ENCODE peak calls at places on chromosomes 11 and 22, in four cellular contexts. L is fibroblast of the aortic adventitia, E is fibroblast of lung, V is dorsolateral prefrontal cortex. H is an unnamed sample.

GRCh38 chr22:41799486-41800347 is 762 bp upstream of the CCDC134 start:
- DNase-seq in L (peak; percentile 21), V (peak; percentile 38), E (peak; percentile 22), H (peak; percentile 30)

GRCh38 chr11:66688561-66689534 is 11.2 kb upstream of the RBM4B start:
- DNase-seq in V (no peak), L (no peak), E (no peak), H (no peak)

GRCh38 chr22:24926849-24927579 is 19.5 kb downstream of the LHFPL7 start:
- DNase-seq in E (peak; percentile 36), L (peak; percentile 36), V (no peak), H (no peak)

GRCh38 chr11:6022954-6023353 is 7.6 kb downstream of the OR56A1 start:
- DNase-seq in V (no peak), E (peak; percentile 20), L (peak; percentile 74), H (peak; percentile 50)

GRCh38 chr22:43467171-43467570 is 55.4 kb downstream of the MPPED1 start:
- DNase-seq in V (no peak), E (no peak), L (no peak), H (no peak)

GRCh38 chr11:73193251-73194033 is 24.6 kb upstream of the P2RY2 start:
- DNase-seq in V (peak; percentile 26), L (no peak), E (no peak), H (no peak)

GRCh38 chr11:47468598-47469214 is 19.8 kb upstream of the RAPSN start:
- DNase-seq in V (no peak), L (no peak), E (peak; percentile 18), H (no peak)

GRCh38 chr11:123431619-123432018 is 1.6 kb downstream of the GRAMD1B start:
- DNase-seq in L (no peak), E (no peak), V (no peak), H (no peak)

GRCh38 chr11:69914286-69915150 is 95.3 kb upstream of the FGF3 start:
- DNase-seq in E (no peak), L (no peak), V (no peak), H (no peak)

GRCh38 chr22:25645266-25645665 is 80.8 kb downstream of the GRK3 start:
- DNase-seq in E (peak; percentile 71), L (peak; percentile 59), V (no peak), H (no peak)

GRCh38 chr11:78219493-78220217 is 30.9 kb downstream of the USP35 start:
- DNase-seq in L (no peak), V (no peak), E (no peak), H (no peak)

GRCh38 chr22:44550666-44551491 is 52.8 kb upstream of the RTL6 start:
- DNase-seq in E (peak; percentile 91), V (no peak), L (peak; percentile 95), H (peak; percentile 97)

GRCh38 chr11:125871391-125872137 is 15.9 kb upstream of the HYLS1 start:
- DNase-seq in V (no peak), L (peak; percentile 69), E (peak; percentile 22), H (peak; percentile 29)

GRCh38 chr22:29380032-29380781 is 8.2 kb downstream of the AP1B1 start:
- DNase-seq in E (no peak), V (no peak), L (peak; percentile 51), H (peak; percentile 6)

GRCh38 chr22:20054485-20054884 is 25.6 kb upstream of the DGCR8 start:
- DNase-seq in V (no peak), E (no peak), L (no peak), H (no peak)

GRCh38 chr11:101745756-101746155 is 161.9 kb upstream of the TRPC6 start:
- DNase-seq in V (no peak), E (no peak), L (no peak), H (no peak)

GRCh38 chr11:59207988-59208432 is 4.7 kb downstream of the MPEG1 start:
- DNase-seq in E (peak; percentile 94), V (no peak), L (peak; percentile 69), H (peak; percentile 59)

GRCh38 chr11:64620286-64620962 is 29.4 kb downstream of the SLC22A12 start:
- DNase-seq in E (no peak), V (peak; percentile 53), L (peak; percentile 13), H (no peak)

GRCh38 chr11:68413591-68413999 is 47.0 kb upstream of the PPP6R3 start:
- DNase-seq in E (no peak), V (no peak), L (no peak), H (no peak)

GRCh38 chr11:69662806-69663205 is 12.3 kb downstream of the LTO1 start:
- DNase-seq in L (no peak), V (no peak), E (no peak), H (no peak)

GRCh38 chr11:111734383-111735261 is 31.6 kb downstream of the PPP2R1B start:
- DNase-seq in V (no peak), E (no peak), L (peak; percentile 6), H (peak; percentile 15)

GRCh38 chr11:76835928-76836612 is 24.6 kb upstream of the ACER3 start:
- DNase-seq in E (peak; percentile 67), L (peak; percentile 94), V (peak; percentile 60), H (peak; percentile 95)

GRCh38 chr22:38141574-38141973 is 31.1 kb upstream of the BAIAP2L2 start:
- DNase-seq in L (no peak), V (no peak), E (no peak), H (no peak)

GRCh38 chr11:67303132-67303988 is at the start of gene SSH3:
- DNase-seq in E (peak; percentile 58), L (peak; percentile 49), V (peak; percentile 74), H (peak; percentile 48)

GRCh38 chr22:37659897-37660708 is 1.6 kb downstream of the PDXP start:
- DNase-seq in L (no peak), V (no peak), E (no peak), H (no peak)

GRCh38 chr11:9752091-9752490 is 88.2 kb downstream of the SWAP70 start:
- DNase-seq in E (no peak), L (peak; percentile 52), V (no peak), H (no peak)

GRCh38 chr11:48154162-48154561 is 62.4 kb upstream of the OR4B1 start:
- DNase-seq in E (peak; percentile 64), V (no peak), L (peak; percentile 46), H (peak; percentile 60)

GRCh38 chr11:101336155-101336554 is 206.5 kb upstream of the PGR start:
- DNase-seq in L (no peak), E (no peak), V (no peak), H (no peak)

GRCh38 chr11:82718307-82718706 is 15.4 kb downstream of the FAM181B start:
- DNase-seq in L (peak; percentile 66), V (peak; percentile 61), E (peak; percentile 39), H (peak; percentile 50)

GRCh38 chr11:44300881-44301855 is 8.8 kb downstream of the ALX4 start:
- DNase-seq in V (no peak), L (no peak), E (no peak), H (peak; percentile 49)

GRCh38 chr11:60288531-60288930 is 8.1 kb downstream of the MS4A4A start:
- DNase-seq in E (no peak), L (no peak), V (no peak), H (no peak)

GRCh38 chr11:125276635-125277008 is 112.1 kb downstream of the PKNOX2 start:
- DNase-seq in E (no peak), V (no peak), L (no peak), H (no peak)

DNA sequence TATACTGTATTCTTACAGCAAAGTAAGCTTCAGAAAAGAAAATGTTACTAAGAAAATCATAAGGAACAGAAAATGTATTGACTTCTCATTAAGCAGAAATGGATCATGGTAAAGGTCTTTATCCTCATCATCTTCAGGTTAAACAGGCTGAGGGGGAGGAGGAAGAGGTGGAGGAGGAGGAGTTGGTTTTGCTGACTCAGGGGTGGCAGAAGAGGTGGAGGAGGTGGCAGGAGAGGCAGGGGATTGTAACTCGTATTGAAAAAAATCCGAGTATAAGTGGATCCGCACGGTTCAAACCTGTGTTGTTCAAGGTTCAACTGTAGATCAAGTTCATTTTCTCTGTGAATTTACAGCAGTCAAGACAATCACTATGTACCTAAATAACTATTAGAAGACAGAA is 13.0 kb downstream of the GLB1L3 start:
- DNase-seq in E (no peak), V (no peak), L (no peak), H (no peak)
- TF ChIP-seq CTCF in E (no peak), V (no peak), L (no peak), H (no peak)

GRCh38 chr22:50696799-50697561 is 24.4 kb downstream of the SHANK3 start:
- DNase-seq in V (peak; percentile 35), E (no peak), L (no peak), H (peak; percentile 11)
- H3K4me3 ChIP-seq in V (peak overlapping the region; percentile 29), E (no peak overlapping the region), L (peak overlapping the region; percentile 53), H (peak overlapping the region; percentile 60)

DNA sequence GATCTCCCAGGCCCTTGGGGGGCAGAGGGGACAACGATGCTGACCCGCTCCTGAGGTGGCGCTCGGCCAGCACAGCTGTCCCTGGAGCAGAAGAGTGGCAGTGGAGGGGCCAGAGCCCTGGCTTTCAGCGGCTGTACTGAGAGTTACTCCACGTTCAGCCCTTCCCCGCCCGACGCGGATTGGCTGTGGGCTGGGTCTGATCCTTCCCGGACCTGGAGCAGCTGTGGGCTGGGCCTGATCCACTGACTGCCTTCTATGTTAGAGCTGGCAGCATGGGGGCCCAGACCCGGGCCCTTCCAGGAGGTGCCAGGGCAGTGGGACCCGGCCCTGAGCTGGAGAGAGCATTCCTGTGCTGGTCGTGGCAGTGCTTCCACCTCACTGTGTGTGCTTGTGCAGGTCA is 27.8 kb downstream of the YWHAH start:
- DNase-seq in L (no peak), V (no peak), E (no peak), H (no peak)
- TF ChIP-seq CTCF in L (no peak), V (no peak), E (no peak), H (no peak)

GRCh38 chr11:129373489-129373953 is 2.1 kb upstream of the BARX2 start:
- DNase-seq in E (peak; percentile 12), L (no peak), V (no peak), H (peak; percentile 19)
- H3K4me3 ChIP-seq in E (peak overlapping the region; percentile 37), L (peak overlapping the region; percentile 38), V (peak overlapping the region; percentile 20), H (peak overlapping the region; percentile 29)

GRCh38 chr11:121326230-121326629 is 33.7 kb downstream of the SC5D start:
- DNase-seq in V (no peak), L (no peak), E (no peak), H (no peak)

GRCh38 chr11:121318848-121319834 is 26.6 kb downstream of the SC5D start:
- DNase-seq in L (peak; percentile 68), V (no peak), E (peak; percentile 54), H (peak; percentile 57)

GRCh38 chr11:121323208-121323607 is 30.6 kb downstream of the SC5D start:
- DNase-seq in L (no peak), E (no peak), V (no peak), H (no peak)

DNA sequence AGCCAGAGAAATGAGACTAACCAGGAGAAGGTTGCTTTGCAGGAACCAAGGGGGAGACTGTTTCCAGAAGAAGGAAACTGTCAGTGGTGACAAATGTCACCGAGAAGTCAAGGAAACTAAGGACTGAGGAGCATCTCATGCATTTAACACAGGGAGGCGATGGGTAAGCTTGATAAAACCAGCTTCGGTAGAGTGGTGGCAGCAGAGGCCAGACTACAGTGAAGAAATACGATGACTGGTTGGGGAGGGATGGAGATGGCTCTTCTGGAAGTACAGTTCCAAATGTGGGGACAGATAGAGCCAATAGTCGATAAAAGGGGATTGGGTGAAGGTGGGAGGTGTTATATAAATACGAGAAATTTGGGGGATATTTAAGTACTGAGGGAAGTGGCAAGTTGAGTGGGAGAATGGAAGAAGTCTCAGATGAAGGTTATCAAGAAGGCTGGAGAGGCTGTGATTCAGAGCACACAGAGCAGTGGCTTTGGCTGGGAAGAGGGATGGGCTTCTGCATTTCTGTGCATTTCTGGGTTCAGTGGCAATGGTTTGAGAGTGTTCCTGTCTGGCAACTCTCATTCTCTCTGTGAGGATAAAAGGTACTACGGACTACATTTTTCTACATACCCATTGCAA is 29.2 kb downstream of the SC5D start:
- DNase-seq in E (peak; percentile 10), V (peak; percentile 80), L (peak; percentile 35), H (peak; percentile 37)
- TF ChIP-seq CTCF in E (peak; percentile 21), V (peak; percentile 58), L (peak; percentile 40), H (peak; percentile 50)

GRCh38 chr11:3050386-3051325 is 6.6 kb downstream of the CARS1 start:
- DNase-seq in V (no peak), E (no peak), L (no peak), H (no peak)
- H3K4me3 ChIP-seq in V (no peak overlapping the region), E (no peak overlapping the region), L (no peak overlapping the region), H (peak overlapping the region; percentile 13)

H was measured in AG10803.